ENCODE peak calls at places on chromosomes 16 and 17, in ten cellular contexts. B is naive thymus-derived CD4-positive, alpha-beta T cell; C is HCT116; H is mesenchymal stem cell; X is right lobe of liver; W is sigmoid colon; O is cardiac muscle cell; I is heart left ventricle; U is tibial nerve; K is adipocyte. M is an unnamed sample. For H3K4me1, the result is how much of the 10 kb centered on the place peaks cover.

GRCh38 chr16:16095646-16096045 is 127.6 kb downstream of the ABCC6 start:
- DNase-seq in K (no peak), U (no peak), C (no peak), I (no peak), W (no peak), B (no peak), X (no peak), O (no peak), H (no peak), M (no peak)

GRCh38 chr17:19321481-19322128 is 40.9 kb downstream of the B9D1 start:
- DNase-seq in C (no peak), X (peak), H (no peak), K (no peak), W (peak), U (no peak), I (no peak), O (peak), B (no peak), M (peak)

GRCh38 chr16:90044111-90044551 is 24.9 kb upstream of the DBNDD1 start:
- DNase-seq in O (no peak), X (no peak), K (no peak), H (no peak), U (no peak), I (no peak), W (no peak), C (peak), B (no peak), M (peak)

GRCh38 chr17:8892338-8892690 is 24.8 kb upstream of the PIK3R6 start:
- DNase-seq in O (no peak), U (no peak), X (no peak), K (no peak), B (no peak), I (no peak), W (no peak), H (no peak), C (no peak), M (peak)

GRCh38 chr17:72614871-72615626 is 477.4 kb downstream of the SLC39A11 start:
- DNase-seq in O (peak), C (peak), W (no peak), H (peak), X (no peak), B (no peak), U (peak), I (no peak), K (peak), M (peak)

GRCh38 chr17:3895354-3895753 is 2.5 kb upstream of the CAMKK1 start:
- DNase-seq in B (no peak), K (no peak), C (no peak), H (no peak), X (no peak), W (no peak), I (no peak), O (no peak), U (no peak), M (no peak)

GRCh38 chr17:78890111-78890897 is 12.7 kb downstream of the CEP295NL start:
- DNase-seq in O (no peak), X (peak), K (no peak), C (no peak), W (peak), B (peak), U (peak), I (peak), H (no peak), M (no peak)

GRCh38 chr17:7019839-7020519 is 2.9 kb upstream of the BCL6B start:
- DNase-seq in W (peak), U (no peak), X (no peak), C (no peak), I (peak), H (peak), K (peak), B (no peak), O (peak), M (peak)

GRCh38 chr16:23557779-23558330 is 328 bp downstream of the UBFD1 start:
- DNase-seq in K (peak), I (no peak), O (peak), H (peak), B (peak), W (peak), C (no peak), U (peak), X (no peak), M (no peak)

GRCh38 chr17:78933025-78933958 is 8.1 kb upstream of the TIMP2 start:
- DNase-seq in C (peak), H (peak), K (peak), I (peak), B (no peak), U (peak), X (no peak), W (peak), O (no peak), M (no peak)

GRCh38 chr16:84475643-84476240 is 28.7 kb downstream of the MEAK7 start:
- DNase-seq in O (no peak), K (no peak), W (no peak), X (no peak), C (no peak), H (no peak), U (no peak), I (no peak), B (peak), M (no peak)

GRCh38 chr16:57167537-57167936 is 18.3 kb downstream of the PSME3IP1 start:
- DNase-seq in H (no peak), K (no peak), O (peak), I (no peak), C (no peak), U (no peak), X (no peak), B (no peak), W (no peak), M (no peak)

GRCh38 chr16:84553873-84554399 is 49.5 kb upstream of the MEAK7 start:
- DNase-seq in U (no peak), I (no peak), C (no peak), X (no peak), H (no peak), O (no peak), W (no peak), K (no peak), B (peak), M (no peak)

GRCh38 chr16:59604331-59604730 is 870.2 kb upstream of the GOT2 start:
- DNase-seq in O (no peak), C (no peak), W (no peak), U (no peak), B (no peak), X (no peak), H (no peak), K (peak), I (no peak), M (no peak)

GRCh38 chr16:51960931-51961330 is 586.0 kb downstream of the TOX3 start:
- DNase-seq in K (no peak), C (no peak), W (no peak), X (no peak), O (no peak), U (no peak), I (no peak), H (no peak), B (no peak), M (no peak)

GRCh38 chr16:24036614-24037013 is 200.8 kb downstream of the PRKCB start:
- DNase-seq in X (no peak), B (peak), U (no peak), K (peak), C (peak), W (no peak), I (no peak), O (peak), H (peak), M (peak)

GRCh38 chr17:74677558-74678466 is 34.9 kb downstream of the CD300LF start:
- DNase-seq in O (peak), U (peak), K (no peak), X (no peak), C (no peak), H (peak), B (peak), I (no peak), W (no peak), M (peak)

GRCh38 chr16:62985727-62986126 is 949.5 kb upstream of the CDH8 start:
- DNase-seq in H (no peak), X (no peak), B (no peak), O (no peak), C (no peak), W (no peak), U (no peak), I (no peak), K (no peak), M (no peak)

DNA sequence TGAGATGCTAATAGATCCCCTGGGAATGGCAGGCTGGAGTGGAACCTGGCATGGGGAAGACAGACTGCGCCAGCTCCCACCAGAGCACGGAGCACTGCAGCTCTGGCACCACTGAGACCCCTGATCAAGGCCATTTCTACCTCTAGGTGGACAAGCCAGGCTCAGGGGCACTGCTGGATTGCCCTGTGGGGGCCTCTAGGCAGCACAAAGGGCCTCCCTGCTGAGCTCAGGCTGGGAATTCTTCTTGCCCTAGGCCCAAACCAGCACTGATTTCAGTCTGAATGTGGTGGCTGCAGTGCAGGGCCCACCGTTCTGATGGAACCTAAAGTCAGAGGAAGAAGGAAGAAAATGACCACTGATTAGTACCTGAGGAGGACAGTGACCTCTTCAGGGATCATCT is 74.2 kb upstream of the CRHR1 start:
- DNase-seq in U (no peak), W (no peak), X (no peak), B (no peak), H (no peak), C (no peak), I (no peak), K (no peak), O (no peak), M (peak)
- H3K4me1 ChIP-seq in U (under half), W (under half), X (under half), B (under half), H (under half), C (under half), I (under half), K (under half), O (under half), M (under half)

DNA sequence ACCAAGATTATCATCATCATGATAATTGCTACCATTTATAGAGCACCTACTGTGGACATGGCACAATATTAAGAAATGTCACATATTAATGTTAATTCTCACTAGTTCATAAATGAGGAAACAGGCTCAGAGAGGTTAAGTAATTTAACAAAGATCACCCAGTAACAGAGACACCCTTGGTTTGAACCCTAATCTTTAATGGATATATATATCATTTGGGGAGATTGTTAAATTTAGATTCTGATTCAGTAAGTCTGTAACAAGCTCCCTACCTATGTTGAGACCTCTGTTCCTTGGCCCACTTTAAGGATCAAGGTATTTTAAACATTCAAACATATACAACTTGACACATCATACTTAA is 804 bp upstream of the TMEM100 start:
- DNase-seq in H (no peak), B (no peak), U (no peak), C (no peak), I (no peak), X (no peak), K (no peak), O (no peak), W (no peak), M (no peak)
- H3K4me3 ChIP-seq in H (no peak), B (no peak), U (peak), C (no peak), I (peak), X (no peak), K (peak), O (no peak), W (no peak), M (peak)

DNA sequence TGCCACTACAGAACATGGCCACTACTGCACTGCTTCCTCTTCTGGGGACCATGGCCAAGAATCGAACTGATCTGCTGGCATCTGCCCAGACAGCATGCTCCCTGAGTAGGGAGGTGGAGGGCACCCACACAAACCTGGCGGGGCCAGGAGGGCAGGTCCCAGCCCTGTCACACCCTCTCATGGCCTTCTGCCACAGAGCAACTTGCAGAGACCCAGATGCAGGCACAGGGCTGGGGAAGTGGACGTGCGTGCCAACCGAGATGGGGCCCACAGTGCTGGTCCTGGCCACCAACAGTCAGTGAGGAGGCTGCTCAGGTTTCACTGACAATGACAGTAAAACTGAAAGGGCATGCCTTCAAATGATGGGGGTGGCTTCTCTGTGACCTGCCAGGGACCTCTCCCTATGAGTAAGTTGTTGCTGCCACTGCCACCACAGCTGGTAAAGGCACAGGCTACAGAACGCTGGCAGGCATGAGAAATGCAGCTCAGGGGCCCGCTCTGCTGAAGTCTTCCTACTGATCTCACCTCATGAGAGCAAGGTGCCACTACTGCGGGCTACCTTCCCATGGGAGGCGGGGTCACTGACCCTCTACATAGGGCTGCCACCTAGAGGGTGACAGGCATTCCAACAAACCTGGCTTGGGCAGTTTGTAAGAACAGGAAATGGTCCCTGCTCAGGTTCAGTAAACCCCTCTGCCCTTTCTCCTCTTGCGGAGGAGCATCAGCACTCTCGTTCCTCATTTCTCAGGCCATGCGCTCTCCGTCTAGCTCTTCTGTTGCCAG is 15.5 kb downstream of the HIC1 start:
- DNase-seq in X (peak), O (no peak), B (no peak), U (no peak), I (no peak), C (no peak), K (no peak), W (no peak), H (peak), M (peak)
- H3K4me1 ChIP-seq in X (under half), O (under half), B (under half), U (half or more), I (half or more), C (under half), K (under half), W (half or more), H (half or more), M (under half)

DNA sequence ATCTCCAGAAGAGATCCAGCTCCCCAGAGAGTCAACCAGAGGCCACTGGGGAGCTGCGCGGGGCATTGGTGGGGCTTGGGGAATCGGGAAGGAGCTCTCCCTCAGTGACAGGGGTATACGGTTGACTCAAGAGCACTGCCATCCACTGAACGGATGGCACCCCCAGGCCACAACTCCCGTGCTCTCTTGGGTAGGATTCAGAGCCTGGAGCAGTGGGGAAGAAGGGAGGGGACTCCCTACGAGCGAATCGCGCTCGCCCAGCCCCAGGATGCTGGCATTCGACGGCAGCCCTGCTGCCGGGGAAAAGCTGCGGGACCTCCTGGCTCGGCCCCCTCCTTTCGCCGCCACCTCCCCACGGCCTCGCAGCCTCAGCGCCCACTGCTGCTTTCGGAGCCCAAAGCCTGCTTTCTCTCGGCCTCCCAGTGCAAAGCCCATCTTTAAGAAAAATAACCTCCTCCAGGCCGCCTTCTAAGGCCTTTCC is 532 bp upstream of the TPPP3 start:
- DNase-seq in W (peak), C (no peak), I (peak), U (no peak), X (no peak), O (no peak), B (no peak), H (no peak), K (no peak), M (no peak)
- H3K4me3 ChIP-seq in W (peak), C (no peak), I (peak), U (peak), X (no peak), O (peak), B (no peak), H (no peak), K (peak), M (no peak)

GRCh38 chr17:29763273-29763672 is 140.6 kb upstream of the CORO6 start:
- DNase-seq in I (no peak), H (no peak), X (no peak), O (no peak), C (no peak), B (no peak), K (no peak), W (no peak), U (no peak), M (no peak)
- H3K4me1 ChIP-seq in I (under half), H (under half), X (under half), O (under half), C (under half), B (under half), K (under half), W (under half), U (under half), M (under half)

DNA sequence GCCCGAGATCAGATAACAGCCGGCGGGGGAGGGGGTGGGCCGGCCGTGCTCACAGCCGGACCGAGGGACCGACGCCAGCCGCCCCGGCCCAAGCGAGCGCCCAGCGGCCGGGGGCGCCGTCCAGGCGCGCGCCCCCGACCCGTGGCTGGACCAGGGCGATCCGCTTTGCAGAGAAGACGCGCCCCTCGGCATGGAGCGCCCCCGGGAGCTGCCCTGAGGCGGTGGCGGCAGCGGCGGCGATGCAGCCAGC is 353 bp downstream of the KCNJ12 start:
- DNase-seq in O (no peak), X (no peak), W (no peak), C (no peak), K (no peak), B (no peak), I (no peak), U (no peak), H (no peak), M (no peak)
- H3K4me3 ChIP-seq in O (peak), X (peak), W (peak), C (peak), K (peak), B (no peak), I (peak), U (peak), H (peak), M (peak)

DNA sequence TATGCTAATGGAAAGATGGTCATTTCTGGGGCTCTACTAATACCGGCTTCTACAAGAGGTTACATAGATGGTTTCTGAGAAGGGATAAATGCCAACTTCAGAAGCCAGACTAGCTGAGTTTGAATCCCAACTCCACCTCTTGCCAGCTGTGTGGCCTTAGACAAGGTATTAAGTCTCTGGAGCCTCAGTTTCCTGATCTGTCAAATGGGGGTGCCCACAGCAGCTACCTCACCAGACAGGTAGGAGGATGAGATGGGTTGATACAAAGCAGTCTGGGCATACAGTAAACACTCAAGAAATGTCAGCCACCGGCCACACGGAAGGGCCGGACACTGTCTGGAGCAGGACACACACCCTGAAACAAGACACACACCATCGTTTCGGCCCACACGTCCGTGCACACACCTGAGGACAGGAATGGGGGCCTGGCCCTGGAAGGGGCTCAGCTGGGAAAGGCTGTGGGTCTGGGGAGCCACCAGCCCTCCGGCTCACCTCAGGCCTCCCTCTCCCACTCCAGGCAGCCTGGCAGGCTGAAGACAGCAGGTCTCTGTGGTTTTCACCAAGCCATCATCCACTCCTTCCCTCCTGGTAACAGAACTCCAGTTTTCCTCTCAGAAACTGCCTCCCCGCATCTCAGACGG is 5.5 kb downstream of the KNOP1 start:
- DNase-seq in U (no peak), K (no peak), B (no peak), O (no peak), H (no peak), I (no peak), X (no peak), C (no peak), W (peak), M (no peak)
- H3K4me1 ChIP-seq in U (under half), K (under half), B (under half), O (under half), H (under half), I (under half), X (under half), C (under half), W (under half), M (under half)

GRCh38 chr16:1964046-1964505 is 550 bp downstream of the RPS2 start:
- DNase-seq in H (peak), X (no peak), W (no peak), I (peak), U (no peak), O (peak), K (peak), B (no peak), C (no peak), M (no peak)

GRCh38 chr16:1959269-1960039 is at the start of gene NDUFB10:
- DNase-seq in I (peak), X (peak), K (peak), C (peak), W (peak), U (peak), O (peak), B (peak), H (peak), M (peak)

GRCh38 chr16:1960665-1961630 is 1.6 kb downstream of the NDUFB10 start:
- DNase-seq in U (no peak), K (peak), X (no peak), O (no peak), W (no peak), I (no peak), C (peak), B (no peak), H (peak), M (peak)

GRCh38 chr16:1958715-1959268 is 546 bp upstream of the NDUFB10 start:
- DNase-seq in H (no peak), C (no peak), W (no peak), B (no peak), O (no peak), U (no peak), I (no peak), K (no peak), X (peak), M (no peak)

GRCh38 chr16:1961651-1962067 is 2.3 kb downstream of the NDUFB10 start:
- DNase-seq in I (no peak), U (no peak), X (no peak), H (no peak), B (no peak), O (no peak), C (no peak), W (no peak), K (no peak), M (peak)
- H3K4me3 ChIP-seq in I (no peak), U (no peak), X (no peak), H (no peak), B (no peak), O (no peak), C (peak), W (no peak), K (no peak), M (no peak)

M was measured in endodermal cell.